ENCODE peak calls at places on chromosomes 1 and 21, in nine cellular contexts. V is T47D; H is stimulated activated CD8-positive, alpha-beta memory T cell treated with anti-CD3 and anti-CD28 coated beads, Interleukin-4, amount 100 ng/mL, for 4 hours; E is T-helper 2 cell; K is thoracic aorta; C is NCI-H2081; S is activated CD8-positive, alpha-beta memory T cell treated with anti-CD3 and anti-CD28 coated beads, Interleukin-2, amount 50 U/mL, for 4 hours; G is amniotic epithelial cell; J is skeletal muscle cell. B is an unnamed sample.

GRCh38 chr21:36320421-36321324 is 676 bp downstream of the MORC3 start:
- DNase-seq in V (peak; percentile 57), H (no peak), E (no peak), K (peak; percentile 10), C (peak; percentile 76), S (no peak), G (peak; percentile 65), J (peak; percentile 48), B (peak; percentile 89)

GRCh38 chr1:20063861-20064292 is 6.1 kb upstream of the PLA2G5 start:
- DNase-seq in V (no peak), H (no peak), E (no peak), K (no peak), C (no peak), S (no peak), G (peak; percentile 67), J (peak; percentile 17), B (peak; percentile 10)

GRCh38 chr1:2134604-2135307 is 59.8 kb downstream of the FAAP20 start:
- DNase-seq in V (no peak), H (no peak), E (no peak), K (no peak), C (no peak), S (no peak), G (no peak), J (no peak), B (no peak)

GRCh38 chr1:154784924-154785531 is 85.1 kb downstream of the KCNN3 start:
- DNase-seq in V (peak; percentile 66), H (no peak), E (no peak), K (no peak), C (no peak), S (peak; percentile 47), G (no peak), J (no peak), B (no peak)

GRCh38 chr1:10965621-10966226 is 46.7 kb upstream of the TARDBP start:
- DNase-seq in V (no peak), H (no peak), E (no peak), K (no peak), C (no peak), S (no peak), G (peak; percentile 9), J (no peak), B (no peak)

GRCh38 chr21:37945036-37945435 is 28.8 kb upstream of the KCNJ6 start:
- DNase-seq in V (no peak), H (no peak), E (no peak), K (no peak), C (no peak), S (no peak), G (no peak), J (no peak), B (no peak)

GRCh38 chr1:1777950-1778826 is at the start of gene NADK:
- DNase-seq in V (peak; percentile 76), H (peak; percentile 36), E (peak; percentile 61), K (no peak), C (peak; percentile 69), S (peak; percentile 78), G (peak; percentile 29), J (no peak), B (peak; percentile 64)

GRCh38 chr1:43292151-43292550 is 6.8 kb upstream of the C1orf210 start:
- DNase-seq in V (no peak), H (no peak), E (no peak), K (no peak), C (no peak), S (no peak), G (no peak), J (no peak), B (no peak)

GRCh38 chr1:91124989-91125417 is 103.2 kb upstream of the ZNF644 start:
- DNase-seq in V (peak; percentile 3), H (no peak), E (no peak), K (no peak), C (no peak), S (no peak), G (no peak), J (no peak), B (peak; percentile 90)

GRCh38 chr1:161206411-161207140 is 4.4 kb downstream of the NDUFS2 start:
- DNase-seq in V (no peak), H (no peak), E (no peak), K (no peak), C (no peak), S (no peak), G (peak; percentile 37), J (no peak), B (peak; percentile 82)

GRCh38 chr1:59692591-59692990 is 122.2 kb upstream of the HOOK1 start:
- DNase-seq in V (no peak), H (no peak), E (no peak), K (no peak), C (peak; percentile 29), S (no peak), G (peak; percentile 78), J (peak; percentile 85), B (peak; percentile 56)

GRCh38 chr1:50985094-50985493 is 15.0 kb downstream of the CDKN2C start:
- DNase-seq in V (no peak), H (no peak), E (no peak), K (no peak), C (peak; percentile 32), S (no peak), G (no peak), J (no peak), B (peak; percentile 25)

GRCh38 chr1:63827411-63828321 is 53.8 kb downstream of the ROR1 start:
- DNase-seq in V (no peak), H (no peak), E (no peak), K (no peak), C (no peak), S (no peak), G (no peak), J (no peak), B (peak; percentile 56)

GRCh38 chr1:71083271-71083670 is 2.4 kb upstream of the ZRANB2 start:
- DNase-seq in V (no peak), H (no peak), E (no peak), K (no peak), C (no peak), S (no peak), G (peak; percentile 77), J (no peak), B (no peak)

GRCh38 chr1:164771001-164771550 is 212.1 kb downstream of the PBX1 start:
- DNase-seq in V (no peak), H (no peak), E (no peak), K (no peak), C (no peak), S (no peak), G (peak; percentile 56), J (no peak), B (no peak)

GRCh38 chr1:212966619-212967018 is 16.3 kb downstream of the VASH2 start:
- DNase-seq in V (no peak), H (no peak), E (no peak), K (no peak), C (no peak), S (no peak), G (no peak), J (no peak), B (peak; percentile 3)

GRCh38 chr1:201982082-201982922 is at the start of gene RNPEP:
- DNase-seq in V (peak; percentile 73), H (peak; percentile 35), E (peak; percentile 47), K (no peak), C (peak; percentile 82), S (peak; percentile 75), G (peak; percentile 62), J (no peak), B (peak; percentile 74)

GRCh38 chr1:174017231-174017970 is 4.8 kb downstream of the RC3H1 start:
- DNase-seq in V (no peak), H (no peak), E (no peak), K (no peak), C (peak; percentile 15), S (no peak), G (no peak), J (no peak), B (no peak)

GRCh38 chr1:161986328-161986727 is 37.3 kb downstream of the OLFML2B start:
- DNase-seq in V (no peak), H (no peak), E (no peak), K (no peak), C (no peak), S (no peak), G (no peak), J (no peak), B (peak; percentile 92)

GRCh38 chr1:217048104-217048707 is 325.0 kb upstream of the ESRRG start:
- DNase-seq in V (peak; percentile 37), H (no peak), E (no peak), K (no peak), C (no peak), S (no peak), G (peak; percentile 24), J (no peak), B (no peak)

GRCh38 chr1:20404466-20404865 is 81.5 kb downstream of the CAMK2N1 start:
- DNase-seq in V (no peak), H (no peak), E (no peak), K (no peak), C (no peak), S (no peak), G (no peak), J (no peak), B (no peak)

GRCh38 chr1:112256413-112256812 is 139.6 kb upstream of the CTTNBP2NL start:
- DNase-seq in V (no peak), H (no peak), E (no peak), K (no peak), C (no peak), S (no peak), G (no peak), J (no peak), B (no peak)

GRCh38 chr1:117013310-117013850 is 11.8 kb downstream of the CD101 start:
- DNase-seq in V (peak; percentile 92), H (no peak), E (no peak), K (no peak), C (no peak), S (no peak), G (no peak), J (no peak), B (no peak)

B was measured in myocyte.